ENCODE peak calls at places on chromosomes 5 and 9, in five cellular contexts. K is uterus, I is breast epithelium, T is cardiac muscle cell, J is ascending aorta. V is an unnamed sample.

GRCh38 chr5:28779161-28779754 is 1740.9 kb upstream of the CDH9 start:
- DNase-seq in J (no peak), K (no peak), T (peak; percentile 0), I (no peak), V (no peak)

GRCh38 chr9:15763371-15763770 is 210.5 kb downstream of the CCDC171 start:
- DNase-seq in T (no peak), K (no peak), I (no peak), J (no peak), V (no peak)

GRCh38 chr5:32489791-32490581 is 45.4 kb upstream of the ZFR start:
- DNase-seq in J (peak; percentile 86), K (peak; percentile 89), I (peak; percentile 74), T (peak; percentile 89), V (peak; percentile 77)

GRCh38 chr5:170388240-170388639 is 927 bp downstream of the KCNMB1 start:
- DNase-seq in T (no peak), K (no peak), J (no peak), I (no peak), V (no peak)

GRCh38 chr5:150487199-150488061 is 20.5 kb upstream of the NDST1 start:
- DNase-seq in J (peak; percentile 72), T (peak; percentile 36), I (no peak), K (peak; percentile 46), V (no peak)

GRCh38 chr5:137201876-137202275 is 297.2 kb downstream of the SPOCK1 start:
- DNase-seq in J (peak; percentile 85), K (peak; percentile 33), T (peak; percentile 75), I (no peak), V (no peak)

GRCh38 chr9:70832487-70832886 is 288.9 kb downstream of the TRPM3 start:
- DNase-seq in T (peak; percentile 8), J (no peak), I (no peak), K (no peak), V (no peak)

GRCh38 chr5:90221947-90222346 is 187.6 kb downstream of the CETN3 start:
- DNase-seq in K (no peak), I (no peak), T (no peak), J (no peak), V (no peak)

GRCh38 chr5:38051711-38052508 is 206.4 kb upstream of the EGFLAM start:
- DNase-seq in T (no peak), I (no peak), J (no peak), K (no peak), V (no peak)

GRCh38 chr5:16894236-16895057 is 41.6 kb downstream of the MYO10 start:
- DNase-seq in K (no peak), T (peak; percentile 55), I (no peak), J (no peak), V (no peak)

GRCh38 chr5:173866249-173867172 is 21.6 kb upstream of the CPEB4 start:
- DNase-seq in I (no peak), K (no peak), J (no peak), T (no peak), V (peak; percentile 88)

GRCh38 chr9:99762470-99762869 is 59.2 kb upstream of the NR4A3 start:
- DNase-seq in J (no peak), T (no peak), I (no peak), K (no peak), V (no peak)

GRCh38 chr9:110133608-110134214 is 74.2 kb downstream of the C9orf152 start:
- DNase-seq in K (no peak), I (no peak), J (no peak), T (peak; percentile 50), V (no peak)

GRCh38 chr9:88979791-88980190 is 11.5 kb upstream of the S1PR3 start:
- DNase-seq in K (no peak), J (peak; percentile 45), I (no peak), T (no peak), V (no peak)

GRCh38 chr9:91036826-91037510 is 235.3 kb downstream of the SYK start:
- DNase-seq in K (peak; percentile 92), I (peak; percentile 71), T (peak; percentile 97), J (peak; percentile 90), V (peak; percentile 88)

DNA sequence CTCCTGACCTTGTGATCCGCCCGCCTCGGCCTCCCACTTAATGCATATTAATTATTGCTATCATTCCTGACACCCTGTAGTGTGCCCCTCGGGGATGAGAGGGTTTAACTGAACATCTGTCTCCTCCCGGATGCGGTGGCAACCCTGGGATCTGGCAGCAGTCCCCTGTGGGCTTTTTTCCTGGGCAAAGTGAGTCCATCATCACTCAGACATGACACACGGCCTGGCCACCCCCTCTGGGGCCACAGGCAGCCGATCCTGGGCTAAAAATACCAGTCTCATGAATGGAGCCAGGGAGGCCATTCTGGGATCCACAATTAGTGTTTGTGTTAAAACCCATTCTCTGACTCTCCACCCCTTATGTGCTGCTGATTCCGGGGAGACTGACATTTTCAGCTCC is 161.2 kb downstream of the RGS3 start:
- DNase-seq in T (no peak), J (peak; percentile 86), K (no peak), I (no peak), V (no peak)
- H3K4me3 ChIP-seq in T (no peak overlapping the region), J (no peak overlapping the region), K (no peak overlapping the region), I (no peak overlapping the region), V (no peak overlapping the region)

DNA sequence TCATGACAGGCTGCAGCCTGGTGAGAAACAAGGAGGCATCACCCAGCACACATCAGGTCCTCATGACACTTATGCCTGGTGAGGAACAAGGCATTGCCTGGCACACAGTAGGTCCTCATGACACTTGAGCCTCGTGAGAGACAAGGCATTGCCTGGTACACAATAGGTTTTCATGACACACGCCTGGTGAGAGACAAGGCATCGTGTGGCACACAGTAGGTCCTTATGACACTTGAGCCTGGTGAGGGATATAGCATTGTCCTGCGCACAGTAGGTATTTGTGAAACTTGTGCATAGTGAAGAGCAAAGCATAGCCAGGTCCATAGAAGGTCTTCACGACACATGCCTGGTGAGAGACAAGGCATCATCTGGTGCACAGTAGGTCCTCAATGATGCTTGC is 23.5 kb downstream of the WHRN start:
- DNase-seq in T (no peak), I (no peak), K (no peak), J (no peak), V (no peak)
- TF ChIP-seq CTCF in T (no peak), I (no peak), K (no peak), J (no peak), V (no peak)

GRCh38 chr5:72841756-72842535 is 25.5 kb downstream of the TNPO1 start:
- DNase-seq in K (no peak), I (no peak), J (no peak), T (no peak), V (no peak)

GRCh38 chr5:72844218-72844603 is 27.8 kb downstream of the TNPO1 start:
- DNase-seq in T (no peak), I (no peak), K (no peak), J (no peak), V (no peak)

GRCh38 chr5:72845889-72846288 is 29.4 kb downstream of the TNPO1 start:
- DNase-seq in I (no peak), J (no peak), K (no peak), T (peak; percentile 82), V (no peak)

GRCh38 chr5:72846483-72846882 is 30.0 kb downstream of the TNPO1 start:
- DNase-seq in K (no peak), I (no peak), T (no peak), J (no peak), V (no peak)

DNA sequence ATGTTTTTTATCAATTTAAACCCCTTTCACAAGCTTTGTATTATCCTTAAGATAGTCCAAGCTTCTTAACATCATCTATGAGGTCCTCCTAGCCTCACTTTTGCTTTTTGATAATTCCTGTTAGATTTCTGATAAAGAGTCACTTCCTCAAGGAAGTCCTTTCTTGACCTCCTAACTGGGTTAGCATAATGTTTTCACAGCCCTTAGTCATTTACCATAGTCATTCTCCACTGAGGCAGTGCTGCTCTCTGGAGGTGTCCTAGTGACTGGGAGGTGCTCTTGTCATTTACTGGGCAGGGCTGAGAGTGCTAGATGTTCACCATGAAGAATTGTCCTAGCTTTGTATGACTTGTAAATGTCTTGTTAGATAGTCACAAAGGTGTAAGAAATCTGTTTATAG is 26.4 kb downstream of the TNPO1 start:
- DNase-seq in I (no peak), K (no peak), T (no peak), J (no peak), V (no peak)
- H3K27ac ChIP-seq in I (no peak overlapping the region), K (no peak overlapping the region), T (no peak overlapping the region), J (no peak overlapping the region), V (no peak overlapping the region)

GRCh38 chr5:59412428-59412827 is 481.1 kb downstream of the PDE4D start:
- DNase-seq in K (no peak), J (no peak), I (no peak), T (no peak), V (no peak)
- H3K4me3 ChIP-seq in K (no peak overlapping the region), J (no peak overlapping the region), I (no peak overlapping the region), T (no peak overlapping the region), V (no peak overlapping the region)

GRCh38 chr5:68246802-68247201 is 31.2 kb downstream of the PIK3R1 start:
- DNase-seq in T (no peak), K (no peak), J (no peak), I (no peak), V (no peak)
- TF ChIP-seq CTCF in T (no peak), K (no peak), J (no peak), I (peak; percentile 22), V (no peak)

GRCh38 chr9:79883073-79883645 is 311.4 kb downstream of the TLE4 start:
- DNase-seq in T (no peak), K (no peak), I (no peak), J (no peak), V (no peak)

GRCh38 chr9:79885093-79885857 is 313.5 kb downstream of the TLE4 start:
- DNase-seq in K (no peak), T (no peak), J (no peak), I (no peak), V (no peak)

GRCh38 chr9:79877943-79878612 is 306.3 kb downstream of the TLE4 start:
- DNase-seq in J (no peak), I (no peak), K (no peak), T (no peak), V (no peak)

GRCh38 chr9:79880626-79881025 is 308.9 kb downstream of the TLE4 start:
- DNase-seq in J (no peak), K (no peak), I (no peak), T (no peak), V (no peak)
- H3K27ac ChIP-seq in J (no peak overlapping the region), K (no peak overlapping the region), I (no peak overlapping the region), T (no peak overlapping the region), V (no peak overlapping the region)

GRCh38 chr9:130939405-130939941 is 426 bp upstream of the FIBCD1 start:
- DNase-seq in K (no peak), I (no peak), T (no peak), J (no peak), V (peak; percentile 58)

GRCh38 chr9:130938652-130939404 is at the start of gene FIBCD1:
- DNase-seq in I (no peak), J (no peak), T (peak; percentile 38), K (no peak), V (no peak)

GRCh38 chr9:130937146-130938076 is 1.6 kb downstream of the FIBCD1 start:
- DNase-seq in J (no peak), T (no peak), K (no peak), I (no peak), V (no peak)

GRCh38 chr9:130936285-130937117 is 2.5 kb downstream of the FIBCD1 start:
- DNase-seq in I (no peak), K (no peak), T (peak; percentile 87), J (peak; percentile 71), V (peak; percentile 79)

DNA sequence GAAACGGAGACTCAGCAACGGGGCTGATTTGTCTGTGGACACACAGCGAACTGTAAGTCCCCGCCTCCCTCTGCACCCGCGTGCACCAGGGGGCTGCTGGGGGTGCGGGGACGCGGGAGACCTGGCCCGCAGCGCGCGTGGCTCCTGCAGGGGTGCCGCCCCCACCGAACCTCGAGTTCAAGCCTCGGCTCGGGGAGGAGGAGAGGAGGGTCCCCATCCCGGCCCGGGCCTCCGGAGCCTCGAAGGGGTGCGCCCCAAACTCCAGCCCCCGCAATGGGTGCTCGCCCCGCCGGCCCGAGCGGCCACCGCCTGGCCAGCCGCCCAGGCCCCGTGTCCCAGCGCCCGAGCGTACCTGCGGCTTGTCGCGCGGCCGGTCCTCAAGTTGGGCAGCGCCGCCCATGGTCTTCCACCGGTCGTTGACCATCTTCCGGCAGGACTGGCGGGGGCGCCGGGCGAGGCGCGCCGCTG is 829 bp downstream of the FIBCD1 start:
- DNase-seq in J (no peak), I (no peak), K (no peak), T (no peak), V (no peak)
- H3K4me3 ChIP-seq in J (peak overlapping the region; percentile 60), I (peak overlapping the region; percentile 68), K (no peak overlapping the region), T (peak overlapping the region; percentile 55), V (peak overlapping the region; percentile 42)

V was measured in left lung.